ENCODE peak calls at places on chromosomes 4 and X, in six cellular contexts. W, G, K, F, X and O are unnamed samples. For H3K4me1, the result is how much of the 10 kb centered on the place peaks cover.

GRCh38 chr4:2798399-2799301 is 5.8 kb downstream of the SH3BP2 start:
- DNase-seq in W (no peak), G (peak), K (peak), F (no peak), X (peak), O (peak)

GRCh38 chr4:104642521-104642920 is 147.8 kb upstream of the CXXC4 start:
- DNase-seq in W (no peak), G (no peak), K (no peak), F (no peak), X (no peak), O (no peak)

GRCh38 chrX:71540801-71541545 is 8.1 kb downstream of the OGT start:
- DNase-seq in W (no peak), G (no peak), K (no peak), F (no peak), X (no peak), O (no peak)

GRCh38 chr4:159764343-159764952 is 661.6 kb downstream of the RAPGEF2 start:
- DNase-seq in W (peak), G (no peak), K (no peak), F (no peak), X (no peak), O (peak)

GRCh38 chrX:17854069-17854468 is 7.0 kb downstream of the RAI2 start:
- DNase-seq in W (no peak), G (no peak), K (no peak), F (no peak), X (no peak), O (no peak)

GRCh38 chr4:164892018-164892417 is 15.0 kb downstream of the APELA start:
- DNase-seq in W (no peak), G (no peak), K (no peak), F (no peak), X (no peak), O (no peak)

GRCh38 chrX:56114437-56114787 is 117.7 kb upstream of the KLF8 start:
- DNase-seq in W (no peak), G (no peak), K (no peak), F (no peak), X (no peak), O (no peak)

GRCh38 chr4:18480928-18481327 is 459.4 kb upstream of the LCORL start:
- DNase-seq in W (no peak), G (no peak), K (no peak), F (no peak), X (no peak), O (no peak)

GRCh38 chrX:11381464-11381863 is 88.3 kb downstream of the AMELX start:
- DNase-seq in W (peak), G (peak), K (peak), F (peak), X (peak), O (peak)

GRCh38 chr4:87118421-87118820 is 102.0 kb downstream of the KLHL8 start:
- DNase-seq in W (no peak), G (no peak), K (no peak), F (no peak), X (no peak), O (no peak)

GRCh38 chr4:127936974-127937373 is 28.0 kb downstream of the MFSD8 start:
- DNase-seq in W (no peak), G (no peak), K (no peak), F (peak), X (no peak), O (no peak)

GRCh38 chrX:9539611-9540387 is 74.9 kb downstream of the TBL1X start:
- DNase-seq in W (no peak), G (no peak), K (no peak), F (no peak), X (peak), O (no peak)

GRCh38 chr4:169975837-169976796 is 50.1 kb downstream of the MFAP3L start:
- DNase-seq in W (no peak), G (no peak), K (no peak), F (no peak), X (peak), O (no peak)

GRCh38 chr4:6938237-6938636 is 28.6 kb downstream of the TBC1D14 start:
- DNase-seq in W (no peak), G (peak), K (no peak), F (no peak), X (no peak), O (no peak)

GRCh38 chrX:140360284-140360683 is 144.6 kb downstream of the SOX3 start:
- DNase-seq in W (no peak), G (no peak), K (no peak), F (no peak), X (no peak), O (no peak)

GRCh38 chr4:189974056-189974455 is 33.4 kb downstream of the FRG1 start:
- DNase-seq in W (peak), G (no peak), K (no peak), F (no peak), X (no peak), O (no peak)

GRCh38 chr4:112881842-112882241 is 167.6 kb upstream of the ANK2 start:
- DNase-seq in W (no peak), G (peak), K (peak), F (no peak), X (no peak), O (no peak)

GRCh38 chr4:1345905-1346780 is 865 bp upstream of the UVSSA start:
- DNase-seq in W (peak), G (peak), K (peak), F (peak), X (peak), O (peak)

GRCh38 chr4:142581891-142582290 is 264.2 kb downstream of the INPP4B start:
- DNase-seq in W (no peak), G (no peak), K (no peak), F (no peak), X (no peak), O (no peak)

GRCh38 chrX:32443841-32444240 is 767.5 kb downstream of the DMD start:
- DNase-seq in W (no peak), G (no peak), K (no peak), F (no peak), X (no peak), O (no peak)

GRCh38 chr4:73721901-73722300 is 18.5 kb upstream of the CXCL8 start:
- DNase-seq in W (no peak), G (no peak), K (no peak), F (peak), X (no peak), O (no peak)

GRCh38 chr4:165580379-165580905 is 201.6 kb downstream of the CPE start:
- DNase-seq in W (no peak), G (no peak), K (no peak), F (no peak), X (no peak), O (no peak)

DNA sequence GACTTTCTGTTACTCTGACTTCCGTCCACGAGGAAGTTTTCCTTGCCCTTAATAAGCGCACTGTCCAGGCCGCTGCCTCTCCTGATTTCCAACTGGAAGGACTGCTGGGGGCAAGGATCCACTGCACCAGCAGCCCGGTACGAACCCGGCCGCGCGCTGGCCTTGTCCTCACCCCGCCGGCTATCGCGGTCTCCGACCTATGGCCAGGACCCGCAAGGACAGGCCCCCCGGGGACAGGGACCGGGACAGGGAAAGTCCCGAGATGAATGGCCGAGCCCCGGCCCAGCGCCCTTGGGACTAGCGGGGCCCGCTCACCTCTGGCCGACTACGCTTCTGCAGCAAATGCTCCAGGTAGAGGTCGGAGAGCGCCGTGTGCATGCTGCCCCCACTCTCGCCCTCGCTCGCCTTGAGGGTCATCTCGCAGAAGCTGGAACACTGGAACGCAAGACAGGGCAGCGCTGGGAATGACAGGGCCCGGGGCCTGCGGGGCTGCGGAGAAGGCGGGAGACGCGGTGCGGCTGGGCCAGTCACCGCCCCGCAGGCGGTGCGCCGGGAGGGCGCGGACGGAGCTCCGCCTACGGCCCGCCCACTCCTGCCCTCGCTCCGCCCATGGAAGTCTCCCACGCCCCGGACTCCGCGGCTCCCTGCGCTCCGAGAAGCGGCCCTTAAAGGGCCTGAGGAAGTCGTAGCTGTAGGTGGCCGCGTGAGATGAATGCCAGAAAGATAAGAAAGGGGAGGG is at the start of gene MPP1:
- DNase-seq in W (peak), G (peak), K (peak), F (peak), X (peak), O (peak)
- TF ChIP-seq POLR2A in W (no peak), G (peak), K (no peak), F (no peak), X (peak), O (peak)

DNA sequence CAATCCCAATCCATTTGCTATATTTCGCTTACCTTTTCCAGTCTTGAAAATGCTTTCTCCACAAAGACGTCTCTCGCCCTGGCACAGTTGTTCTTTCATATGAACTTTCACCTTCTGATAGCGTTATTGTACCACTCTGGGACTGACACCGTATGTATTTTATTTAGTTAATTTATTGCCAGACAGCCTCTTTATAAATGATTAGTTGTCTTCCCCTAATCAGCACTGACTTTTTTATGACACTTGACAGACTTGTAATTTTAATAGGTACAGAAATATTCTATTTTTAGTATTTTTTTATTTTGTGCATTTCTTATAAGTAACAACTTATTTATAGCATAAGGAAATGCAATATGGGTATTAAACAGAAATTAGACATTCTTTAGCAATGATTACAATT is at the start of gene GIMD1:
- DNase-seq in W (no peak), G (no peak), K (no peak), F (no peak), X (no peak), O (no peak)
- H3K4me1 ChIP-seq in W (under half), G (under half), K (under half), F (under half), X (under half), O (under half)

GRCh38 chr4:67700874-67701850 is at the start of gene UBA6:
- DNase-seq in W (peak), G (peak), K (peak), F (peak), X (peak), O (peak)
- TF ChIP-seq POLR2A in W (peak), G (peak), K (peak), F (peak), X (peak), O (peak)

GRCh38 chr4:147769386-147769785 is 37.5 kb downstream of the ARHGAP10 start:
- DNase-seq in W (no peak), G (no peak), K (no peak), F (no peak), X (no peak), O (no peak)
- H3K4me1 ChIP-seq in W (under half), G (under half), K (under half), F (under half), X (under half), O (under half)

GRCh38 chrX:101051549-101052302 is at the start of gene TRMT2B:
- DNase-seq in W (peak), G (peak), K (peak), F (peak), X (peak), O (peak)
- TF ChIP-seq POLR2A in W (peak), G (peak), K (no peak), F (no peak), X (peak), O (no peak)

DNA sequence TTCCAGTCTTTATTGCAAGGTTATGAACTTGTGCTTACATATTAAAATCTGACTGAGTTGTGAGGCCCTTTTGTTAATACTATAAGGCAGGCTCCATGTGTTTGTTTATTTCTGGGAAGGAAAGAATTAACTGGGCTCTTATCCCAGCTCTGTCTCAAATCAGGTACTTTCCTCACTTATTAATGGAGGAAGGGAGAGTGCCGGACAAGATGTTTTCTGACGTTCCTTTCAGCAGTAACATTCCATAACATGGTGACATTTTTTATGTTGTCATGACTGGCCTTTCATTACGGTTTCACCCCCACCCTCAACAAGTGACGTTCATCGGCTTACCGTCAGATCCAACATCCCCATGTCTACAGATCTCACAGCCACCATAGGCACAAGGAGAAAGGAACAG is 96.1 kb downstream of the RASL11B start:
- DNase-seq in W (no peak), G (no peak), K (no peak), F (peak), X (no peak), O (no peak)
- H3K4me1 ChIP-seq in W (under half), G (under half), K (under half), F (under half), X (under half), O (under half)